ENCODE peak calls at places on chromosome 6, in six cellular contexts. P, W, X, R, B and H are unnamed samples.

GRCh38 chr6:69868252-69868804 is 2.0 kb downstream of the COL19A1 start:
- DNase-seq in P (no peak), W (no peak), X (no peak), R (no peak), B (no peak), H (no peak)

GRCh38 chr6:136209496-136209895 is 40.6 kb downstream of the MTFR2 start:
- DNase-seq in P (no peak), W (no peak), X (peak), R (no peak), B (no peak), H (no peak)

GRCh38 chr6:1575213-1576041 is 34.3 kb upstream of the FOXC1 start:
- DNase-seq in P (no peak), W (no peak), X (no peak), R (no peak), B (no peak), H (peak)

GRCh38 chr6:92849636-92850035 is 569.7 kb downstream of the EPHA7 start:
- DNase-seq in P (no peak), W (no peak), X (peak), R (no peak), B (no peak), H (no peak)

GRCh38 chr6:166078294-166078693 is 89.4 kb downstream of the TBXT start:
- DNase-seq in P (no peak), W (no peak), X (no peak), R (no peak), B (no peak), H (no peak)

GRCh38 chr6:111686249-111686997 is 80.7 kb upstream of the TRAF3IP2 start:
- DNase-seq in P (no peak), W (no peak), X (no peak), R (no peak), B (no peak), H (peak)

GRCh38 chr6:2900821-2901644 is 2.1 kb downstream of the SERPINB9 start:
- DNase-seq in P (no peak), W (no peak), X (no peak), R (no peak), B (no peak), H (peak)

GRCh38 chr6:53862517-53863457 is 68.0 kb downstream of the LRRC1 start:
- DNase-seq in P (no peak), W (no peak), X (peak), R (no peak), B (peak), H (no peak)

GRCh38 chr6:79467716-79468115 is 69.5 kb downstream of the LCA5 start:
- DNase-seq in P (no peak), W (no peak), X (no peak), R (no peak), B (no peak), H (no peak)